ENCODE peak calls at places on chromosomes 3 and 15, in nine cellular contexts. X is neural progenitor cell, M is keratinocyte, Q is cardiac muscle cell, E is cardiac fibroblast, T is thyroid gland, W is A673, R is Peyer's patch, J is testis. O is an unnamed sample.

GRCh38 chr15:30649952-30650929 is 24.3 kb downstream of the ARHGAP11B start:
- DNase-seq in M (no peak), T (no peak), Q (no peak), X (no peak), R (no peak), W (no peak), J (no peak), E (peak), O (no peak)

GRCh38 chr3:52047295-52047960 is 8.9 kb downstream of the DUSP7 start:
- DNase-seq in E (no peak), W (peak), M (peak), R (no peak), X (no peak), J (no peak), Q (no peak), T (peak), O (peak)

GRCh38 chr3:13091898-13092620 is 18.8 kb upstream of the IQSEC1 start:
- DNase-seq in M (peak), E (peak), X (peak), Q (peak), J (peak), T (peak), R (peak), W (peak), O (no peak)

GRCh38 chr3:139953131-139953910 is 18.3 kb downstream of the CLSTN2 start:
- DNase-seq in E (no peak), Q (no peak), M (peak), J (no peak), X (no peak), T (no peak), W (no peak), R (no peak), O (no peak)

GRCh38 chr3:97817965-97818364 is 3.8 kb upstream of the CRYBG3 start:
- DNase-seq in M (no peak), E (no peak), X (no peak), J (no peak), T (peak), R (no peak), Q (no peak), W (no peak), O (no peak)

GRCh38 chr3:89565098-89565497 is 457.7 kb downstream of the EPHA3 start:
- DNase-seq in J (no peak), M (no peak), W (no peak), X (no peak), T (no peak), E (no peak), Q (no peak), R (no peak), O (no peak)

GRCh38 chr15:38758001-38758400 is 193.4 kb upstream of the RASGRP1 start:
- DNase-seq in W (peak), J (no peak), E (peak), M (no peak), Q (peak), X (no peak), T (no peak), R (no peak), O (no peak)

GRCh38 chr15:62532367-62532766 is 367.3 kb upstream of the C2CD4B start:
- DNase-seq in W (no peak), J (no peak), T (no peak), M (no peak), E (no peak), X (no peak), R (no peak), Q (no peak), O (no peak)

GRCh38 chr15:101476756-101477155 is 12.8 kb downstream of the PCSK6 start:
- DNase-seq in R (no peak), E (no peak), T (no peak), Q (no peak), W (no peak), X (no peak), M (no peak), J (peak), O (no peak)

GRCh38 chr3:52195823-52196331 is 2.1 kb upstream of the ALAS1 start:
- DNase-seq in Q (peak), E (peak), M (no peak), R (peak), W (no peak), J (no peak), T (no peak), X (no peak), O (no peak)

GRCh38 chr3:10280177-10280529 is 12.6 kb downstream of the GHRL start:
- DNase-seq in X (no peak), J (no peak), R (no peak), M (no peak), T (no peak), E (no peak), W (no peak), Q (no peak), O (no peak)

GRCh38 chr3:171248426-171249115 is 211.6 kb downstream of the TNIK start:
- DNase-seq in T (no peak), Q (no peak), R (no peak), W (no peak), E (no peak), J (no peak), M (no peak), X (no peak), O (no peak)

GRCh38 chr3:189301479-189301878 is 129.7 kb downstream of the TPRG1 start:
- DNase-seq in T (no peak), W (no peak), M (no peak), X (no peak), J (no peak), R (no peak), E (no peak), Q (no peak), O (no peak)

GRCh38 chr3:176141837-176142236 is 1055.4 kb downstream of the TBL1XR1 start:
- DNase-seq in M (no peak), J (no peak), R (no peak), Q (no peak), X (no peak), E (no peak), T (no peak), W (no peak), O (no peak)

GRCh38 chr3:184157206-184157605 is 2.0 kb downstream of the DVL3 start:
- DNase-seq in M (no peak), X (peak), E (no peak), R (no peak), T (no peak), J (no peak), Q (no peak), W (no peak), O (no peak)
- H3K4me3 ChIP-seq in M (peak), X (peak), E (peak), R (peak), T (peak), J (peak), Q (peak), W (peak), O (peak)

GRCh38 chr15:74837482-74837881 is 5.5 kb downstream of the ULK3 start:
- DNase-seq in J (no peak), M (no peak), T (no peak), R (no peak), W (no peak), Q (no peak), X (no peak), E (no peak), O (no peak)

GRCh38 chr15:74836846-74837245 is 6.1 kb downstream of the ULK3 start:
- DNase-seq in J (no peak), R (no peak), W (no peak), M (no peak), T (no peak), E (no peak), Q (no peak), X (no peak), O (no peak)

GRCh38 chr15:74832826-74833225 is 6.4 kb downstream of the CPLX3 start:
- DNase-seq in M (no peak), X (no peak), R (no peak), W (no peak), E (no peak), T (no peak), Q (no peak), J (no peak), O (no peak)

GRCh38 chr15:74833376-74834107 is 7.1 kb downstream of the CPLX3 start:
- DNase-seq in T (no peak), E (no peak), Q (no peak), X (no peak), W (no peak), M (no peak), R (no peak), J (no peak), O (no peak)

DNA sequence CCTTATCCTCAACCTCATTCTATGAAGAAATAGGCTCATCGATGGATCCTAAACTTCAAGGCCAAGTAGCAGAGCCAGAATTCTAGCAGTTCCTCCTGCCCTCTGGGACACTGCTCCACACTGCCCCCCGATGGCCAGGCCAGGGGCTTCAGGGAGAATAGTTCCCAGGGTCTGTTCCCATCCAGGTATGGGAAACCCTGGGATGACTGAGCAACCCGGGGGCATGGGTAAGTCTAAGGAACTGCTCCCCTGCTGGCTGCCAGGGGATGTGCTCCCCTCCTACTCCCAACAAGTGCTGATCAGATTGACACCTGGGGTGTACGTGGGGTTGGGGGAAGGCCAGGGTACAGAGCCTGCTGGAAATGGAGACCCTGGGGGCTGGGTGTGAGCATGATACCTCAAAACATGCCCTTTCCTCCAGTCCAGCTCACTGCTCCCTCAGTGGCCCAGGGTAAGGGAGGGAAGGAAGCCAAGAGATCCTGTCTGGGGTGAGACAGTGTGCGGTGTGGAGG is 7.6 kb downstream of the ULK3 start:
- DNase-seq in T (peak), X (peak), R (peak), Q (peak), M (peak), J (peak), W (peak), E (peak), O (no peak)
- TF ChIP-seq CTCF in T (peak), X (peak), R (peak), Q (peak), M (peak), J (peak), W (peak), E (peak), O (peak)

GRCh38 chr3:49093853-49094767 is at the start of gene QRICH1:
- DNase-seq in M (peak), W (peak), J (peak), T (peak), Q (peak), R (peak), X (peak), E (peak), O (peak)
- H3K4me3 ChIP-seq in M (peak), W (peak), J (peak), T (peak), Q (peak), R (peak), X (peak), E (peak), O (peak)

DNA sequence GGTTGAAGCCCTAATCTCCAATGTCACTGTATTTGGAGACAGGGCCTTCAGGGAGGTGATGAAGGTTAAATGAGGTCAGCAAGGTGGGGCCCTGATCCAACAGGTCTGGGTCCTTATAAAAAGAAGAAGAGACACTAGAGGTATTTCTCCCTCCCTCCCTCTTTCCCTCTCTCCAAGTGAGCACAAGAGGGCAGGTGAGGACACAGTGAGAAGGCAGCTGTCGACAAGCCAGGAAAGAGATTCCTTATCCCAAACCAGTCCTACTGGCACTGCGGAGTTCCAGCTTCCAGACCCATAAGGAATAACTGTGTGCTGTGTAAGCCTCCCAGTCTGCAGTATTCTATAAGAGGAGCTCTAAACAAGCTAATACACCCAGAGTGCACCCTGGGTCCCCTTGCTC is 134.7 kb downstream of the ADAMTS17 start:
- DNase-seq in R (no peak), X (no peak), T (no peak), J (no peak), E (no peak), Q (no peak), W (no peak), M (no peak), O (no peak)
- TF ChIP-seq CTCF in R (no peak), X (no peak), T (no peak), J (no peak), E (no peak), Q (no peak), W (no peak), M (peak), O (no peak)

GRCh38 chr15:96324192-96324895 is 6.2 kb upstream of the NR2F2 start:
- DNase-seq in M (no peak), W (no peak), X (peak), Q (no peak), T (no peak), R (no peak), J (no peak), E (peak), O (no peak)
- H3K4me3 ChIP-seq in M (no peak), W (peak), X (peak), Q (no peak), T (no peak), R (no peak), J (peak), E (peak), O (no peak)

DNA sequence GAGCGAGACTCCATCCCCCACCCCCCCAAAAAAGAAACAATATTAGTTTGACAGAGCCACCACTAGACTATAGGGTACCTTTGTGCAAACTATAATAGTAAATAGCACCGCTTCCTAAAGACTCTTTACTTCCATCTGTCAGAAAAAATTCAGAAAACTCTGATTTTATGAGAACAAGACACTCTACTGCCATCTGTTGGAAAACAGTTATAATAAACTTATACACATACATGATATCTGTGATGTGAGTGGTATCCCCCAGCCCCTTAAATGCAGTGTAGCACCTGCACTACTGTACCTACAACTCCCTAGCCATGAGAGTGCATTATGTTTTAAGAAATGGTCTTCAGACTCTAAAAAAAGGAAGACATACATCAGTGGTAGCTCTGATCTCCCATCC is 47.1 kb upstream of the CTDSPL start:
- DNase-seq in T (no peak), M (no peak), E (peak), Q (peak), J (no peak), W (peak), R (no peak), X (peak), O (no peak)
- TF ChIP-seq CTCF in T (peak), M (no peak), E (no peak), Q (peak), J (no peak), W (peak), R (no peak), X (peak), O (peak)

DNA sequence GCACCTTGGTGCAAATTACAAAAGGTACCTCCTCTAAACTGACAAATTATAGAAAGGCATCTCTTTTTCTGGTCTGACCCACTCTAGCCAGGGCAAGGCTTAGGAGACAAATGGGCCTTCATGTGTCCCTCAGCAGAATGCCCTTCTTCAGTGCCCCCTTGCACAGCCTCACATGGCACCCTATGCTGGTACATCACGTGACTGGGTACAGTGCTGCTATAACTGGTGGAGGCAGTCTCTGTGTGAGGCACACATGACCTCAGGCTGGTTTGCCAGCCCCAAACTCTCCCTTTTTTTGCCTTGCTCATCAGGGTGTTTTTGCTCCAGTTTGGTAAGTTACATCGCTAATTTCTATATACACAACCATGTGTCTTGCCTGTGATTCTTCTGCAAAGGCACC is 3.1 kb downstream of the CLEC3B start:
- DNase-seq in X (no peak), Q (no peak), W (no peak), M (no peak), E (no peak), R (no peak), J (no peak), T (no peak), O (no peak)
- H3K4me3 ChIP-seq in X (no peak), Q (no peak), W (no peak), M (no peak), E (no peak), R (no peak), J (no peak), T (no peak), O (no peak)

GRCh38 chr3:57434041-57434440 is 110.1 kb downstream of the DNAH12 start:
- DNase-seq in X (peak), M (no peak), R (no peak), T (no peak), E (peak), W (peak), J (no peak), Q (peak), O (no peak)
- TF ChIP-seq CTCF in X (peak), M (peak), R (no peak), T (peak), E (peak), W (peak), J (peak), Q (peak), O (peak)

DNA sequence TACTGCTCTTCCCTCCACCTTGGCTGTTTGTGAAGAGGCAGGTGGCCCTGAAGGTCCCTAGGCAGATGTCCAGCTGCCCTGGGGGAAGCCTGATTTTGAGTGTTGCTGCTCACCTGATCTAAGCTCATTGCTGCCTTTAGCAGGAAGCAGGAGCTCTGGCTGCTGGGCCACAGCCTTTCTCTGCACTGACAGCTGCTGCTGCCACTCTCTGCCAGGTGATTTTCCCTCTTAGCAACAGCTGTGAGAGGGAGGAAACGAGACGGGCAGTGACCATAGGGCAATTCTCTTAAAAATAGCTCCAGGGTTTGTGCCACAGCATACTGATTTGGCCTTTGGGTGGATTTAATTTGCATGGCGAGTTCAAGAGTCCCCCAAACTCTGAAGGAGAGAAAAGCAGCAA is 415.8 kb upstream of the SEMA6D start:
- DNase-seq in T (peak), R (no peak), W (no peak), M (no peak), Q (no peak), J (no peak), X (no peak), E (no peak), O (no peak)
- H3K4me3 ChIP-seq in T (no peak), R (no peak), W (no peak), M (no peak), Q (no peak), J (no peak), X (no peak), E (no peak), O (no peak)

O was measured in retinal pigment epithelial cell.